ENCODE peak calls at places on chromosomes 5 and 9, in eight cellular contexts. One of them, this sample, is unnamed. For H3K9me3 and H3K4me1, the result is how much of the 10 kb centered on the place peaks cover.

GRCh38 chr5:139131881-139132480 is 66.2 kb downstream of the SIL1 start:
- DNase-seq in CD4-positive, alpha-beta memory T cell: no peak
- DNase-seq in right cardiac atrium: no peak
- DNase-seq in spleen: no peak
- DNase-seq in pancreas: no peak
- DNase-seq in CD4-positive, CD25-positive, alpha-beta regulatory T cell: no peak
- DNase-seq in mammary epithelial cell: no peak
- DNase-seq in transverse colon: no peak
- DNase-seq in this sample: no peak

GRCh38 chr9:37410969-37411785 is 11.3 kb upstream of the GRHPR start:
- DNase-seq in CD4-positive, alpha-beta memory T cell: no peak
- DNase-seq in right cardiac atrium: no peak
- DNase-seq in spleen: peak
- DNase-seq in pancreas: no peak
- DNase-seq in CD4-positive, CD25-positive, alpha-beta regulatory T cell: no peak
- DNase-seq in mammary epithelial cell: peak
- DNase-seq in transverse colon: no peak
- DNase-seq in this sample: no peak

GRCh38 chr5:173920866-173921265 is 32.7 kb downstream of the CPEB4 start:
- DNase-seq in CD4-positive, alpha-beta memory T cell: no peak
- DNase-seq in right cardiac atrium: no peak
- DNase-seq in spleen: no peak
- DNase-seq in pancreas: no peak
- DNase-seq in CD4-positive, CD25-positive, alpha-beta regulatory T cell: no peak
- DNase-seq in mammary epithelial cell: no peak
- DNase-seq in transverse colon: no peak
- DNase-seq in this sample: no peak

GRCh38 chr5:21774791-21775190 is 1078.4 kb downstream of the CDH12 start:
- DNase-seq in CD4-positive, alpha-beta memory T cell: no peak
- DNase-seq in right cardiac atrium: no peak
- DNase-seq in spleen: no peak
- DNase-seq in pancreas: no peak
- DNase-seq in CD4-positive, CD25-positive, alpha-beta regulatory T cell: no peak
- DNase-seq in mammary epithelial cell: peak
- DNase-seq in transverse colon: no peak
- DNase-seq in this sample: no peak

GRCh38 chr9:95785209-95785608 is 90.3 kb upstream of the ERCC6L2 start:
- DNase-seq in CD4-positive, alpha-beta memory T cell: no peak
- DNase-seq in right cardiac atrium: no peak
- DNase-seq in spleen: no peak
- DNase-seq in pancreas: no peak
- DNase-seq in CD4-positive, CD25-positive, alpha-beta regulatory T cell: no peak
- DNase-seq in mammary epithelial cell: no peak
- DNase-seq in transverse colon: no peak
- DNase-seq in this sample: no peak

GRCh38 chr5:134566181-134566740 is 40.8 kb downstream of the JADE2 start:
- DNase-seq in CD4-positive, alpha-beta memory T cell: peak
- DNase-seq in right cardiac atrium: no peak
- DNase-seq in spleen: peak
- DNase-seq in pancreas: no peak
- DNase-seq in CD4-positive, CD25-positive, alpha-beta regulatory T cell: no peak
- DNase-seq in mammary epithelial cell: no peak
- DNase-seq in transverse colon: no peak
- DNase-seq in this sample: no peak

GRCh38 chr9:79524266-79524665 is 47.5 kb upstream of the TLE4 start:
- DNase-seq in CD4-positive, alpha-beta memory T cell: no peak
- DNase-seq in right cardiac atrium: no peak
- DNase-seq in spleen: no peak
- DNase-seq in pancreas: no peak
- DNase-seq in CD4-positive, CD25-positive, alpha-beta regulatory T cell: no peak
- DNase-seq in mammary epithelial cell: peak
- DNase-seq in transverse colon: no peak
- DNase-seq in this sample: no peak

GRCh38 chr9:7370378-7370777 is 429.2 kb downstream of the DMAC1 start:
- DNase-seq in CD4-positive, alpha-beta memory T cell: no peak
- DNase-seq in right cardiac atrium: no peak
- DNase-seq in spleen: no peak
- DNase-seq in pancreas: no peak
- DNase-seq in CD4-positive, CD25-positive, alpha-beta regulatory T cell: no peak
- DNase-seq in mammary epithelial cell: no peak
- DNase-seq in transverse colon: no peak
- DNase-seq in this sample: no peak

GRCh38 chr5:73967347-73967746 is 341.4 kb downstream of the ARHGEF28 start:
- DNase-seq in CD4-positive, alpha-beta memory T cell: no peak
- DNase-seq in right cardiac atrium: no peak
- DNase-seq in spleen: no peak
- DNase-seq in pancreas: no peak
- DNase-seq in CD4-positive, CD25-positive, alpha-beta regulatory T cell: no peak
- DNase-seq in mammary epithelial cell: peak
- DNase-seq in transverse colon: no peak
- DNase-seq in this sample: no peak

GRCh38 chr9:2299156-2299842 is 284.2 kb downstream of the SMARCA2 start:
- DNase-seq in CD4-positive, alpha-beta memory T cell: no peak
- DNase-seq in right cardiac atrium: no peak
- DNase-seq in spleen: no peak
- DNase-seq in pancreas: peak
- DNase-seq in CD4-positive, CD25-positive, alpha-beta regulatory T cell: no peak
- DNase-seq in mammary epithelial cell: no peak
- DNase-seq in transverse colon: peak
- DNase-seq in this sample: no peak

GRCh38 chr5:120684213-120684612 is 220.1 kb downstream of the PRR16 start:
- DNase-seq in CD4-positive, alpha-beta memory T cell: no peak
- DNase-seq in right cardiac atrium: no peak
- DNase-seq in spleen: no peak
- DNase-seq in pancreas: no peak
- DNase-seq in CD4-positive, CD25-positive, alpha-beta regulatory T cell: no peak
- DNase-seq in mammary epithelial cell: peak
- DNase-seq in transverse colon: no peak
- DNase-seq in this sample: no peak

GRCh38 chr9:115135786-115136185 is 17.8 kb upstream of the TNC start:
- DNase-seq in CD4-positive, alpha-beta memory T cell: no peak
- DNase-seq in right cardiac atrium: no peak
- DNase-seq in spleen: no peak
- DNase-seq in pancreas: no peak
- DNase-seq in CD4-positive, CD25-positive, alpha-beta regulatory T cell: no peak
- DNase-seq in mammary epithelial cell: no peak
- DNase-seq in transverse colon: no peak
- DNase-seq in this sample: no peak

GRCh38 chr9:35518212-35518917 is 28.5 kb downstream of the RUSC2 start:
- DNase-seq in CD4-positive, alpha-beta memory T cell: no peak
- DNase-seq in right cardiac atrium: no peak
- DNase-seq in spleen: no peak
- DNase-seq in pancreas: peak
- DNase-seq in CD4-positive, CD25-positive, alpha-beta regulatory T cell: no peak
- DNase-seq in mammary epithelial cell: peak
- DNase-seq in transverse colon: no peak
- DNase-seq in this sample: no peak

GRCh38 chr5:176847155-176847554 is 36.8 kb downstream of the UNC5A start:
- DNase-seq in CD4-positive, alpha-beta memory T cell: no peak
- DNase-seq in right cardiac atrium: no peak
- DNase-seq in spleen: no peak
- DNase-seq in pancreas: no peak
- DNase-seq in CD4-positive, CD25-positive, alpha-beta regulatory T cell: no peak
- DNase-seq in mammary epithelial cell: no peak
- DNase-seq in transverse colon: no peak
- DNase-seq in this sample: no peak

GRCh38 chr5:14998494-14998893 is 126.9 kb upstream of the ANKH start:
- DNase-seq in CD4-positive, alpha-beta memory T cell: no peak
- DNase-seq in right cardiac atrium: no peak
- DNase-seq in spleen: no peak
- DNase-seq in pancreas: no peak
- DNase-seq in CD4-positive, CD25-positive, alpha-beta regulatory T cell: no peak
- DNase-seq in mammary epithelial cell: no peak
- DNase-seq in transverse colon: no peak
- DNase-seq in this sample: no peak

GRCh38 chr9:72627147-72627546 is 105.7 kb downstream of the TMC1 start:
- DNase-seq in CD4-positive, alpha-beta memory T cell: no peak
- DNase-seq in right cardiac atrium: no peak
- DNase-seq in spleen: no peak
- DNase-seq in pancreas: no peak
- DNase-seq in CD4-positive, CD25-positive, alpha-beta regulatory T cell: no peak
- DNase-seq in mammary epithelial cell: no peak
- DNase-seq in transverse colon: no peak
- DNase-seq in this sample: no peak

GRCh38 chr5:146562461-146562860 is 46.5 kb upstream of the GPR151 start:
- DNase-seq in CD4-positive, alpha-beta memory T cell: no peak
- DNase-seq in right cardiac atrium: no peak
- DNase-seq in spleen: no peak
- DNase-seq in pancreas: no peak
- DNase-seq in CD4-positive, CD25-positive, alpha-beta regulatory T cell: no peak
- DNase-seq in mammary epithelial cell: no peak
- DNase-seq in transverse colon: no peak
- DNase-seq in this sample: no peak

GRCh38 chr5:68264024-68264956 is 48.7 kb downstream of the PIK3R1 start:
- DNase-seq in CD4-positive, alpha-beta memory T cell: no peak
- DNase-seq in right cardiac atrium: peak
- DNase-seq in spleen: no peak
- DNase-seq in pancreas: peak
- DNase-seq in CD4-positive, CD25-positive, alpha-beta regulatory T cell: no peak
- DNase-seq in mammary epithelial cell: no peak
- DNase-seq in transverse colon: no peak
- DNase-seq in this sample: no peak

GRCh38 chr9:108724669-108725068 is 131.1 kb downstream of the ACTL7B start:
- DNase-seq in CD4-positive, alpha-beta memory T cell: no peak
- DNase-seq in right cardiac atrium: no peak
- DNase-seq in spleen: no peak
- DNase-seq in pancreas: no peak
- DNase-seq in CD4-positive, CD25-positive, alpha-beta regulatory T cell: no peak
- DNase-seq in mammary epithelial cell: no peak
- DNase-seq in transverse colon: no peak
- DNase-seq in this sample: no peak

GRCh38 chr5:93417500-93417899 is 163.5 kb downstream of the NR2F1-AS1 start:
- DNase-seq in CD4-positive, alpha-beta memory T cell: no peak
- DNase-seq in right cardiac atrium: no peak
- DNase-seq in spleen: no peak
- DNase-seq in pancreas: no peak
- DNase-seq in CD4-positive, CD25-positive, alpha-beta regulatory T cell: no peak
- DNase-seq in mammary epithelial cell: no peak
- DNase-seq in transverse colon: no peak
- DNase-seq in this sample: no peak

GRCh38 chr9:86355814-86356213 is 1.6 kb upstream of the TUT7 start:
- DNase-seq in CD4-positive, alpha-beta memory T cell: no peak
- DNase-seq in right cardiac atrium: no peak
- DNase-seq in spleen: no peak
- DNase-seq in pancreas: no peak
- DNase-seq in CD4-positive, CD25-positive, alpha-beta regulatory T cell: no peak
- DNase-seq in mammary epithelial cell: peak
- DNase-seq in transverse colon: no peak
- DNase-seq in this sample: no peak

GRCh38 chr5:6710551-6711318 is 2.5 kb upstream of the TENT4A start:
- DNase-seq in CD4-positive, alpha-beta memory T cell: no peak
- DNase-seq in right cardiac atrium: no peak
- DNase-seq in spleen: no peak
- DNase-seq in pancreas: no peak
- DNase-seq in CD4-positive, CD25-positive, alpha-beta regulatory T cell: no peak
- DNase-seq in mammary epithelial cell: no peak
- DNase-seq in transverse colon: no peak
- DNase-seq in this sample: no peak

GRCh38 chr5:9841516-9841915 is 211.4 kb upstream of the TAS2R1 start:
- DNase-seq in CD4-positive, alpha-beta memory T cell: no peak
- DNase-seq in right cardiac atrium: no peak
- DNase-seq in spleen: no peak
- DNase-seq in pancreas: no peak
- DNase-seq in CD4-positive, CD25-positive, alpha-beta regulatory T cell: no peak
- DNase-seq in mammary epithelial cell: no peak
- DNase-seq in transverse colon: no peak
- DNase-seq in this sample: no peak
- H3K9me3 ChIP-seq in CD4-positive, alpha-beta memory T cell: under half
- H3K9me3 ChIP-seq in right cardiac atrium: under half
- H3K9me3 ChIP-seq in spleen: under half
- H3K9me3 ChIP-seq in pancreas: under half
- H3K9me3 ChIP-seq in CD4-positive, CD25-positive, alpha-beta regulatory T cell: under half
- H3K9me3 ChIP-seq in mammary epithelial cell: under half
- H3K9me3 ChIP-seq in transverse colon: under half
- H3K9me3 ChIP-seq in this sample: under half

DNA sequence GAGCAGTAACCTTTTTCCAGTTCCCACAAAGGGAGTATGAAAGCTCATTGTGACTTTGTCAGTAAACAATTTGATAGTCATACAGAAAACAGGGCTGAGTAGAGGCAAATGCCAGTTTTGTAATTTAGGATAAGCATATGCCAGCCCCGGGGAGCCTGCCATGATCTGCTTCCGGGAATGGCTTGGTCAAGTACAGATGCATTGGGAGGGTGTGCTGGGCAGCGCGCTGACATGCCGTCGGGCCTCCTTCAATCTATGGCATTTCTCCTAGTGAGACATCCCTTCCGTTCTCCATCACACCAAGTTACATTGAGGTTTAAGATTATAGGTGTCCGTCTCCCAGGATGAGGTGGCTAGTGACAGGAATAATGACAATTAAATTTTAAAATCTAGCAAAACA is 48.6 kb downstream of the GNA14 start:
- DNase-seq in CD4-positive, alpha-beta memory T cell: no peak
- DNase-seq in right cardiac atrium: peak
- DNase-seq in spleen: no peak
- DNase-seq in pancreas: no peak
- DNase-seq in CD4-positive, CD25-positive, alpha-beta regulatory T cell: no peak
- DNase-seq in mammary epithelial cell: no peak
- DNase-seq in transverse colon: no peak
- DNase-seq in this sample: no peak
- H3K4me1 ChIP-seq in CD4-positive, alpha-beta memory T cell: under half
- H3K4me1 ChIP-seq in right cardiac atrium: under half
- H3K4me1 ChIP-seq in spleen: under half
- H3K4me1 ChIP-seq in pancreas: under half
- H3K4me1 ChIP-seq in CD4-positive, CD25-positive, alpha-beta regulatory T cell: under half
- H3K4me1 ChIP-seq in mammary epithelial cell: under half
- H3K4me1 ChIP-seq in transverse colon: under half
- H3K4me1 ChIP-seq in this sample: under half

GRCh38 chr5:32329395-32329834 is 16.7 kb upstream of the MTMR12 start:
- DNase-seq in CD4-positive, alpha-beta memory T cell: no peak
- DNase-seq in right cardiac atrium: peak
- DNase-seq in spleen: peak
- DNase-seq in pancreas: peak
- DNase-seq in CD4-positive, CD25-positive, alpha-beta regulatory T cell: peak
- DNase-seq in mammary epithelial cell: peak
- DNase-seq in transverse colon: peak
- DNase-seq in this sample: no peak
- H3K27ac ChIP-seq in CD4-positive, alpha-beta memory T cell: no peak
- H3K27ac ChIP-seq in right cardiac atrium: no peak
- H3K27ac ChIP-seq in spleen: no peak
- H3K27ac ChIP-seq in pancreas: peak
- H3K27ac ChIP-seq in CD4-positive, CD25-positive, alpha-beta regulatory T cell: no peak
- H3K27ac ChIP-seq in mammary epithelial cell: no peak
- H3K27ac ChIP-seq in transverse colon: peak
- H3K27ac ChIP-seq in this sample: no peak

GRCh38 chr5:3393122-3393963 is 202.3 kb upstream of the IRX1 start:
- DNase-seq in CD4-positive, alpha-beta memory T cell: no peak
- DNase-seq in right cardiac atrium: no peak
- DNase-seq in spleen: no peak
- DNase-seq in pancreas: no peak
- DNase-seq in CD4-positive, CD25-positive, alpha-beta regulatory T cell: no peak
- DNase-seq in mammary epithelial cell: no peak
- DNase-seq in transverse colon: no peak
- DNase-seq in this sample: no peak
- H3K9me3 ChIP-seq in CD4-positive, alpha-beta memory T cell: under half
- H3K9me3 ChIP-seq in right cardiac atrium: under half
- H3K9me3 ChIP-seq in spleen: under half
- H3K9me3 ChIP-seq in pancreas: under half
- H3K9me3 ChIP-seq in CD4-positive, CD25-positive, alpha-beta regulatory T cell: under half
- H3K9me3 ChIP-seq in mammary epithelial cell: under half
- H3K9me3 ChIP-seq in transverse colon: under half
- H3K9me3 ChIP-seq in this sample: under half

GRCh38 chr5:124678992-124679519 is 67.4 kb downstream of the ZNF608 start:
- DNase-seq in CD4-positive, alpha-beta memory T cell: no peak
- DNase-seq in right cardiac atrium: no peak
- DNase-seq in spleen: no peak
- DNase-seq in pancreas: no peak
- DNase-seq in CD4-positive, CD25-positive, alpha-beta regulatory T cell: no peak
- DNase-seq in mammary epithelial cell: no peak
- DNase-seq in transverse colon: no peak
- DNase-seq in this sample: no peak
- H3K4me1 ChIP-seq in CD4-positive, alpha-beta memory T cell: under half
- H3K4me1 ChIP-seq in right cardiac atrium: under half
- H3K4me1 ChIP-seq in spleen: under half
- H3K4me1 ChIP-seq in pancreas: half or more
- H3K4me1 ChIP-seq in CD4-positive, CD25-positive, alpha-beta regulatory T cell: under half
- H3K4me1 ChIP-seq in mammary epithelial cell: under half
- H3K4me1 ChIP-seq in transverse colon: under half
- H3K4me1 ChIP-seq in this sample: under half

This sample was measured in tibial artery.